ENCODE peak calls at places on chromosomes 16 and 17, in ten cellular contexts. X is T-cell; B is sigmoid colon; A is HL-60; C is activated CD8-positive, alpha-beta T cell treated with anti-CD3 and anti-CD28 coated beads, Interleukin-2, amount 10 ng/mL, durations not matched to agents 7 days and 5 days; T is CD8-positive, alpha-beta T cell; H is T1000; P is Daoy; K is thoracic aorta; L is osteoblast. G is an unnamed sample.

GRCh38 chr17:8041249-8041928 is 2.5 kb downstream of the ALOX15B start:
- DNase-seq in X (peak), B (no peak), A (peak), C (peak), T (no peak), H (peak), P (peak), K (no peak), L (peak), G (no peak)

GRCh38 chr17:41340496-41340895 is 10.1 kb downstream of the KRT33A start:
- DNase-seq in X (no peak), B (no peak), A (no peak), C (no peak), T (no peak), H (no peak), P (no peak), K (no peak), L (no peak), G (no peak)

GRCh38 chr17:34236341-34236892 is 18.7 kb upstream of the CCL2 start:
- DNase-seq in X (no peak), B (no peak), A (peak), C (no peak), T (no peak), H (no peak), P (peak), K (no peak), L (no peak), G (no peak)

GRCh38 chr16:28289106-28289505 is 3.2 kb upstream of the SBK1 start:
- DNase-seq in X (no peak), B (no peak), A (no peak), C (no peak), T (no peak), H (no peak), P (no peak), K (no peak), L (no peak), G (no peak)

GRCh38 chr17:44363613-44364159 is at the start of gene FAM171A2:
- DNase-seq in X (peak), B (no peak), A (peak), C (peak), T (peak), H (peak), P (peak), K (no peak), L (peak), G (peak)

GRCh38 chr16:64311241-64311640 is 810.6 kb downstream of the CDH11 start:
- DNase-seq in X (no peak), B (no peak), A (no peak), C (no peak), T (no peak), H (no peak), P (peak), K (no peak), L (no peak), G (no peak)

GRCh38 chr16:2008009-2008526 is 1.6 kb downstream of the ZNF598 start:
- DNase-seq in X (no peak), B (no peak), A (peak), C (peak), T (no peak), H (peak), P (peak), K (no peak), L (peak), G (no peak)

GRCh38 chr16:19143241-19143640 is 24.8 kb upstream of the SYT17 start:
- DNase-seq in X (no peak), B (no peak), A (no peak), C (no peak), T (no peak), H (no peak), P (no peak), K (no peak), L (no peak), G (no peak)

GRCh38 chr16:4116328-4117249 is at the start of gene ADCY9:
- DNase-seq in X (peak), B (peak), A (peak), C (peak), T (peak), H (peak), P (peak), K (no peak), L (peak), G (peak)

GRCh38 chr16:28063611-28064061 is at the start of gene GSG1L:
- DNase-seq in X (no peak), B (no peak), A (no peak), C (no peak), T (no peak), H (no peak), P (no peak), K (no peak), L (peak), G (no peak)

GRCh38 chr17:38711792-38712571 is 6.9 kb downstream of the MLLT6 start:
- DNase-seq in X (no peak), B (no peak), A (no peak), C (no peak), T (no peak), H (no peak), P (no peak), K (no peak), L (peak), G (no peak)

GRCh38 chr17:69637399-69638165 is 223.1 kb downstream of the MAP2K6 start:
- DNase-seq in X (no peak), B (no peak), A (no peak), C (no peak), T (no peak), H (no peak), P (no peak), K (no peak), L (no peak), G (no peak)

GRCh38 chr17:41925991-41926590 is 4.3 kb upstream of the ODAD4 start:
- DNase-seq in X (no peak), B (no peak), A (no peak), C (no peak), T (no peak), H (no peak), P (no peak), K (no peak), L (no peak), G (no peak)

GRCh38 chr16:58510097-58510775 is 5.1 kb upstream of the SETD6 start:
- DNase-seq in X (no peak), B (peak), A (no peak), C (no peak), T (no peak), H (no peak), P (no peak), K (no peak), L (peak), G (no peak)

GRCh38 chr17:48818361-48818841 is 1.4 kb upstream of the TTLL6 start:
- DNase-seq in X (no peak), B (no peak), A (no peak), C (no peak), T (no peak), H (no peak), P (no peak), K (no peak), L (no peak), G (no peak)

GRCh38 chr16:64406661-64407267 is 715.1 kb downstream of the CDH11 start:
- DNase-seq in X (no peak), B (no peak), A (no peak), C (no peak), T (no peak), H (no peak), P (no peak), K (no peak), L (no peak), G (no peak)

GRCh38 chr16:67882374-67883145 is 2.1 kb upstream of the NRN1L start:
- DNase-seq in X (no peak), B (no peak), A (no peak), C (no peak), T (no peak), H (no peak), P (no peak), K (no peak), L (peak), G (no peak)

GRCh38 chr17:10125761-10126553 is 72.4 kb downstream of the GAS7 start:
- DNase-seq in X (no peak), B (no peak), A (no peak), C (no peak), T (no peak), H (no peak), P (no peak), K (no peak), L (peak), G (peak)

GRCh38 chr17:81517339-81518112 is 4.9 kb upstream of the ACTG1 start:
- DNase-seq in X (no peak), B (no peak), A (peak), C (peak), T (no peak), H (no peak), P (peak), K (no peak), L (peak), G (peak)

GRCh38 chr17:46158323-46159296 is 34.6 kb downstream of the KANSL1 start:
- DNase-seq in X (no peak), B (no peak), A (no peak), C (no peak), T (no peak), H (no peak), P (no peak), K (no peak), L (no peak), G (no peak)

GRCh38 chr17:17491546-17491988 is 4.6 kb downstream of the RASD1 start:
- DNase-seq in X (no peak), B (peak), A (no peak), C (no peak), T (no peak), H (no peak), P (no peak), K (no peak), L (peak), G (peak)

GRCh38 chr16:47734987-47735594 is 274.0 kb downstream of the PHKB start:
- DNase-seq in X (no peak), B (no peak), A (no peak), C (no peak), T (no peak), H (no peak), P (no peak), K (no peak), L (no peak), G (no peak)

GRCh38 chr16:86735727-86736126 is 157.4 kb downstream of the FOXL1 start:
- DNase-seq in X (no peak), B (peak), A (no peak), C (no peak), T (no peak), H (no peak), P (no peak), K (no peak), L (no peak), G (no peak)

GRCh38 chr17:80811181-80812105 is 180.2 kb upstream of the CHMP6 start:
- DNase-seq in X (no peak), B (peak), A (no peak), C (peak), T (no peak), H (no peak), P (no peak), K (no peak), L (no peak), G (no peak)

GRCh38 chr17:63834431-63835166 is 7.1 kb upstream of the FTSJ3 start:
- DNase-seq in X (peak), B (peak), A (peak), C (peak), T (no peak), H (peak), P (peak), K (no peak), L (peak), G (no peak)

GRCh38 chr16:54236761-54237160 is 49.8 kb downstream of the IRX3 start:
- DNase-seq in X (no peak), B (no peak), A (no peak), C (no peak), T (no peak), H (no peak), P (no peak), K (no peak), L (peak), G (no peak)

GRCh38 chr17:80261159-80261894 is 675 bp downstream of the RNF213 start:
- DNase-seq in X (peak), B (peak), A (peak), C (peak), T (peak), H (no peak), P (peak), K (no peak), L (peak), G (peak)

GRCh38 chr17:69605571-69605970 is 191.1 kb downstream of the MAP2K6 start:
- DNase-seq in X (no peak), B (no peak), A (no peak), C (no peak), T (no peak), H (no peak), P (no peak), K (no peak), L (no peak), G (no peak)

GRCh38 chr16:4489030-4489429 is 12.8 kb downstream of the HMOX2 start:
- DNase-seq in X (no peak), B (no peak), A (no peak), C (no peak), T (no peak), H (no peak), P (peak), K (no peak), L (peak), G (no peak)

GRCh38 chr16:85025781-85026653 is 1.6 kb upstream of the KIAA0513 start:
- DNase-seq in X (no peak), B (no peak), A (peak), C (no peak), T (no peak), H (no peak), P (no peak), K (no peak), L (no peak), G (no peak)

GRCh38 chr16:11405331-11406176 is 60.3 kb downstream of the RMI2 start:
- DNase-seq in X (peak), B (no peak), A (peak), C (peak), T (no peak), H (no peak), P (peak), K (no peak), L (peak), G (no peak)